ENCODE peak calls at places on chromosomes 13 and 19, in five cellular contexts. C, Y, X, P and L are unnamed samples.
A peak's percentile ranks its signal among the peaks of the same experiment; 100 is the strongest.

GRCh38 chr13:29702912-29703351 is 107.4 kb upstream of the SLC7A1 start:
- DNase-seq in C (no peak), Y (no peak), X (no peak), P (no peak), L (no peak)

GRCh38 chr13:43611631-43612416 is 174.9 kb downstream of the ENOX1 start:
- DNase-seq in Y (no peak), X (no peak), P (no peak), C (no peak), L (no peak)

GRCh38 chr13:21528616-21529015 is 69.5 kb upstream of the ZDHHC20 start:
- DNase-seq in Y (no peak), C (no peak), X (peak; percentile 4), P (no peak), L (no peak)

GRCh38 chr13:90197722-90198121 is 1149.8 kb upstream of the MIR17HG start:
- DNase-seq in P (no peak), Y (no peak), X (peak; percentile 55), C (no peak), L (no peak)

GRCh38 chr19:48681127-48681470 is 8.3 kb upstream of the NTN5 start:
- DNase-seq in X (no peak), P (no peak), Y (no peak), C (peak; percentile 57), L (no peak)

GRCh38 chr13:89862691-89863036 is 1484.8 kb upstream of the MIR17HG start:
- DNase-seq in P (no peak), Y (no peak), C (no peak), X (peak; percentile 52), L (no peak)

GRCh38 chr13:46598140-46598819 is 45.3 kb downstream of the LRCH1 start:
- DNase-seq in Y (no peak), C (no peak), P (no peak), X (no peak), L (no peak)

GRCh38 chr13:113407103-113407530 is 43.2 kb upstream of the GRTP1 start:
- DNase-seq in Y (no peak), P (peak; percentile 52), C (no peak), X (no peak), L (no peak)

GRCh38 chr13:57582032-57582431 is 49.5 kb upstream of the PCDH17 start:
- DNase-seq in X (no peak), P (no peak), C (no peak), Y (no peak), L (no peak)

GRCh38 chr13:70923863-70924752 is 815.9 kb upstream of the KLHL1 start:
- DNase-seq in X (no peak), Y (no peak), P (peak; percentile 51), C (no peak), L (no peak)

GRCh38 chr19:9309974-9310446 is 372 bp upstream of the ZNF699 start:
- DNase-seq in X (peak; percentile 97), P (peak; percentile 94), C (peak; percentile 85), Y (no peak), L (no peak)

GRCh38 chr19:42965204-42965603 is 28.2 kb upstream of the PSG7 start:
- DNase-seq in Y (no peak), C (no peak), X (peak; percentile 62), P (no peak), L (no peak)

GRCh38 chr19:18741124-18741493 is 50.0 kb downstream of the COMP start:
- DNase-seq in P (no peak), X (no peak), Y (no peak), C (no peak), L (no peak)

GRCh38 chr13:20405691-20406090 is 120.0 kb downstream of the CRYL1 start:
- DNase-seq in X (no peak), Y (no peak), C (peak; percentile 18), P (no peak), L (no peak)

GRCh38 chr19:18915639-18916038 is 3.5 kb downstream of the COPE start:
- DNase-seq in X (peak; percentile 55), Y (no peak), C (peak; percentile 36), P (no peak), L (no peak)

DNA sequence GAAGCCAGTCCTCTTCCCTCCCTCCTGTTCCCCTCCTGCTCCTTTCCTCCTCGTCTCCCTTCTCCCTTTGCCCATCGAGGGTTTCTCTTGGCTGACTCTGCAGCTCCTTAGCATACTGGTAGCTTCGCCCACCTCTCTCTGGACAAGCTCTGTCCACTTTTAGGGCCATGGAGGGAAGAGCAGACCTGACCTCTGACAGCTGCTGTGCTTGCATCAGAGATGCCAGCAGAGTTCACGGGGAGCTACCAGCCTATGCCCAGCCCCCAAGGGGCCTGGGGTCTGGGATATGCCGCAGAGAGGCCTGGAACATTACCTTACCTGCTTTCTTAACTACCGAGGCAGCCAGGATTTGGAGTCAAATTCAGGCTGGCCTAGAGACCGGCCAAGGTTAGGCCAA is 19.7 kb downstream of the LYL1 start:
- DNase-seq in X (no peak), Y (no peak), P (no peak), C (no peak), L (no peak)
- H3K27ac ChIP-seq in X (no peak overlapping the region), Y (no peak overlapping the region), P (no peak overlapping the region), C (no peak overlapping the region), L (no peak overlapping the region)

DNA sequence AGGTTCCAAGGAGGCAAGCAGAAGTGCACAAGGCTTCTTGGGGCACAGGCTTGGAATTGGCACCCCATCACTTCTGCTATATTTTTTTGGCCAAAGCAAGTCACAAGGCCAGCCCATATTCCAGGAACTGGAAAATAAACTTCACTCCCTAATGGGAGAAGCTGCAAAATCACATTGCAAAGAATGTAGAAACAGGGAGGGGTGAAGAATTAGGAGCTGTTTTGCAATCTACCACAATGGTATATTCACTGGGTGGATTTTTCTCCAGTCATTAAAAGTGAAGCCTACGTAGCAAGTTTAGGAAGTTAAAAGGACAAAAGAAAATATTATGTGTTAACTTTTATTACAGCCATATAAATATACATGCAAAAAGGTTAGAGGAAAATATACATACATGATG is 464.8 kb downstream of the COG6 start:
- DNase-seq in P (no peak), Y (no peak), X (no peak), C (no peak), L (no peak)
- H3K27ac ChIP-seq in P (peak overlapping the region; percentile 26), Y (no peak overlapping the region), X (no peak overlapping the region), C (no peak overlapping the region), L (no peak overlapping the region)

GRCh38 chr19:38698225-38699026 is 45.8 kb downstream of the CAPN12 start:
- DNase-seq in Y (no peak), X (no peak), P (no peak), C (no peak), L (no peak)
- H3K27ac ChIP-seq in Y (no peak overlapping the region), X (no peak overlapping the region), P (peak overlapping the region; percentile 25), C (peak overlapping the region; percentile 93), L (no peak overlapping the region)

DNA sequence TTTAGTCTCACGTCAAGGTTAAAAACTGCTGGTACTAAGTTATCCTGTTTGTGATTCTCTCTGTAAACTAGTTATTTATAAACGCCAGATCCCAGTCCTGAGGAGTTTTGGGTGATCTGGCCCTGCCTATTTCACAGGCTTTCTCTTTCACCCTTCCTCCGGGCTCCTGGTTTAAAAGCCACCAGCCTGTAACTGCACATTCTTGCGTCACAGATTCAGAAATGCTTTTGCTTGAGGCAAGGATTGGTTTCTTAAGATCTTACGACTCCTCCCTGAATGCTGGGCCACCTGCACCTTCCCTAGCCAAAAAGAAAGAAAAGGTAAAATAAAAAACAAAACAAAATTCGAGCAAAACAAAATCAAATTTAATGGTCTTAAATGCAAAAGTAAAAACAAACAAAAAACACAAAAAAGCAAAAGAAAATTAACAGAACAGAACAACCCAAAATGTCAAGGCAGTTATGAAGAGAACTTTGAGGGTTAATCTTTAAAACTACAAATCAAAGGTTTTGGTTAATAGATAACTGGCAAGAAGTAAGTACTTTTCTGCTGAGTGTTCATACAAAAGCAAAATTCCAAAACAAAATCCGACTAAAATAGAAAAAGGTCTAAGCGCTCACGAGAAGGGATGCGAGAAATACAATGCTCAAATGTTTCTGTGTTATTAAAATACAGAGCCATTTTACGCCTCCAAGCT is 18.6 kb upstream of the TIMM44 start:
- DNase-seq in X (no peak), C (no peak), P (no peak), Y (no peak), L (no peak)
- H3K27ac ChIP-seq in X (no peak overlapping the region), C (no peak overlapping the region), P (no peak overlapping the region), Y (no peak overlapping the region), L (no peak overlapping the region)

GRCh38 chr19:7202888-7203287 is 91.3 kb downstream of the INSR start:
- DNase-seq in X (no peak), P (no peak), Y (no peak), C (no peak), L (no peak)
- H3K27ac ChIP-seq in X (no peak overlapping the region), P (no peak overlapping the region), Y (no peak overlapping the region), C (no peak overlapping the region), L (no peak overlapping the region)

GRCh38 chr19:57334191-57334590 is 13.9 kb downstream of the ZNF543 start:
- DNase-seq in X (no peak), P (no peak), C (no peak), Y (no peak), L (no peak)
- H3K27ac ChIP-seq in X (no peak overlapping the region), P (no peak overlapping the region), C (no peak overlapping the region), Y (no peak overlapping the region), L (no peak overlapping the region)

DNA sequence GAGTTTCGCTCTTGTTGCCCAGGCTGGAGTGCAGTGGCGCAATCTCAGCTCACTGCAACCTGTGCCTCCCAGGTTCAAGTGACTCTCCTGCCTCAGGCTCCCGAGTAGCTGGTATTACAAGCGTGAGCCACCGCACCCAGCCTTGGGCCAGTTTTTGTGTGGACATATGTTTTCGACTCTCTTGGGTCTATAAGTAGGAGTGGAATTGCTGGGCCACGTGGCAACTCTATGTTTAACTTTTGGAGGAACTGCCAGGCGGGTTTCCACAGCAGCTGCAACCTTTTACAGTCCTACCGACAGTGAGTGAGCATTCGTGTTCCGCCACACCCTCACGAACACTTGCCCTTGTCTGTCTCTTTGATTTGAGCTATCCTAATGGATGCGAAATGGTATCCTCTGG is 44.9 kb downstream of the BICRA start:
- DNase-seq in X (no peak), Y (no peak), P (no peak), C (no peak), L (no peak)
- H3K27ac ChIP-seq in X (no peak overlapping the region), Y (no peak overlapping the region), P (no peak overlapping the region), C (no peak overlapping the region), L (no peak overlapping the region)

GRCh38 chr13:72726721-72727416 is 560 bp downstream of the MZT1 start:
- DNase-seq in Y (peak; percentile 45), P (peak; percentile 78), C (peak; percentile 29), X (peak; percentile 6), L (no peak)
- H3K27ac ChIP-seq in Y (peak overlapping the region; percentile 66), P (peak overlapping the region; percentile 78), C (peak overlapping the region; percentile 67), X (peak overlapping the region; percentile 48), L (peak overlapping the region; percentile 73)